ENCODE peak calls at places on chromosomes 6 and 20, in six cellular contexts. U, I, A, D, R and T are unnamed samples.

GRCh38 chr20:38290829-38291581 is 13.0 kb upstream of the BPI start:
- DNase-seq in U (no peak), R (peak), D (no peak), I (peak), A (peak), T (no peak)

GRCh38 chr20:59794555-59794954 is 138.9 kb downstream of the SYCP2 start:
- DNase-seq in A (no peak), R (no peak), D (no peak), U (no peak), I (no peak), T (no peak)

GRCh38 chr6:35486005-35486925 is 10.6 kb downstream of the TEAD3 start:
- DNase-seq in R (no peak), A (no peak), I (no peak), D (peak), U (no peak), T (no peak)

GRCh38 chr6:32188381-32189081 is 1.5 kb downstream of the PBX2 start:
- DNase-seq in A (peak), U (no peak), R (peak), D (no peak), I (no peak), T (no peak)

GRCh38 chr20:3908667-3909066 is 19.5 kb downstream of the PANK2 start:
- DNase-seq in A (no peak), I (no peak), D (no peak), U (no peak), R (no peak), T (no peak)

GRCh38 chr6:106609699-106610098 is 19.6 kb downstream of the RTN4IP1 start:
- DNase-seq in D (peak), I (no peak), A (peak), R (peak), U (peak), T (no peak)

GRCh38 chr6:18047406-18047805 is 60.0 kb upstream of the KIF13A start:
- DNase-seq in U (no peak), I (no peak), R (peak), A (peak), D (peak), T (no peak)

GRCh38 chr6:79712144-79712543 is 81.0 kb downstream of the SH3BGRL2 start:
- DNase-seq in I (no peak), A (no peak), R (no peak), U (no peak), D (no peak), T (no peak)

GRCh38 chr6:167349816-167350215 is 24.9 kb downstream of the TTLL2 start:
- DNase-seq in D (no peak), U (no peak), A (no peak), R (no peak), I (no peak), T (no peak)